ENCODE peak calls at places on chromosomes 2 and 18, in four cellular contexts. One of them, this sample, is unnamed.

GRCh38 chr18:70322928-70323327 is 34.1 kb downstream of the SOCS6 start:
- DNase-seq in MCF 10A: peak
- DNase-seq in NCI-H774: no peak
- DNase-seq in OCI-LY7: no peak
- DNase-seq in this sample: no peak

GRCh38 chr2:130370490-130370889 is 14.6 kb downstream of the PTPN18 start:
- DNase-seq in MCF 10A: no peak
- DNase-seq in NCI-H774: no peak
- DNase-seq in OCI-LY7: peak
- DNase-seq in this sample: no peak

GRCh38 chr2:162107361-162107901 is 33.4 kb upstream of the DPP4 start:
- DNase-seq in MCF 10A: no peak
- DNase-seq in NCI-H774: no peak
- DNase-seq in OCI-LY7: no peak
- DNase-seq in this sample: no peak

GRCh38 chr2:164145093-164145987 is 409.5 kb upstream of the FIGN start:
- DNase-seq in MCF 10A: peak
- DNase-seq in NCI-H774: no peak
- DNase-seq in OCI-LY7: no peak
- DNase-seq in this sample: no peak

GRCh38 chr2:158723921-158724802 is 71.0 kb upstream of the DAPL1 start:
- DNase-seq in MCF 10A: peak
- DNase-seq in NCI-H774: no peak
- DNase-seq in OCI-LY7: no peak
- DNase-seq in this sample: peak

GRCh38 chr2:48250943-48251342 is 279.0 kb upstream of the STON1 start:
- DNase-seq in MCF 10A: peak
- DNase-seq in NCI-H774: no peak
- DNase-seq in OCI-LY7: no peak
- DNase-seq in this sample: peak

GRCh38 chr2:218997730-218998129 is 4.5 kb upstream of the CRYBA2 start:
- DNase-seq in MCF 10A: no peak
- DNase-seq in NCI-H774: peak
- DNase-seq in OCI-LY7: no peak
- DNase-seq in this sample: no peak

GRCh38 chr2:191228861-191229260 is 16.3 kb upstream of the MYO1B start:
- DNase-seq in MCF 10A: no peak
- DNase-seq in NCI-H774: no peak
- DNase-seq in OCI-LY7: no peak
- DNase-seq in this sample: no peak

GRCh38 chr2:27049422-27050280 is 1.8 kb upstream of the AGBL5 start:
- DNase-seq in MCF 10A: no peak
- DNase-seq in NCI-H774: peak
- DNase-seq in OCI-LY7: peak
- DNase-seq in this sample: no peak

GRCh38 chr2:43225788-43226557 is 433 bp downstream of the ZFP36L2 start:
- DNase-seq in MCF 10A: peak
- DNase-seq in NCI-H774: peak
- DNase-seq in OCI-LY7: peak
- DNase-seq in this sample: peak

GRCh38 chr2:8115966-8116365 is 565.9 kb upstream of the ID2 start:
- DNase-seq in MCF 10A: no peak
- DNase-seq in NCI-H774: no peak
- DNase-seq in OCI-LY7: no peak
- DNase-seq in this sample: no peak

GRCh38 chr2:213187386-213187785 is 36.0 kb upstream of the IKZF2 start:
- DNase-seq in MCF 10A: no peak
- DNase-seq in NCI-H774: no peak
- DNase-seq in OCI-LY7: no peak
- DNase-seq in this sample: no peak

GRCh38 chr2:233350708-233351107 is 3.6 kb upstream of the DGKD start:
- DNase-seq in MCF 10A: peak
- DNase-seq in NCI-H774: no peak
- DNase-seq in OCI-LY7: no peak
- DNase-seq in this sample: peak

GRCh38 chr2:163884416-163884815 is 148.6 kb upstream of the FIGN start:
- DNase-seq in MCF 10A: no peak
- DNase-seq in NCI-H774: no peak
- DNase-seq in OCI-LY7: no peak
- DNase-seq in this sample: peak

GRCh38 chr2:191318729-191319078 is 73.5 kb downstream of the MYO1B start:
- DNase-seq in MCF 10A: peak
- DNase-seq in NCI-H774: no peak
- DNase-seq in OCI-LY7: no peak
- DNase-seq in this sample: peak

GRCh38 chr18:54043484-54044256 is 180.8 kb downstream of the MBD2 start:
- DNase-seq in MCF 10A: peak
- DNase-seq in NCI-H774: no peak
- DNase-seq in OCI-LY7: no peak
- DNase-seq in this sample: no peak

GRCh38 chr2:42848270-42848669 is 55.9 kb upstream of the HAAO start:
- DNase-seq in MCF 10A: peak
- DNase-seq in NCI-H774: no peak
- DNase-seq in OCI-LY7: no peak
- DNase-seq in this sample: no peak

GRCh38 chr18:74182335-74182734 is 34.0 kb downstream of the TIMM21 start:
- DNase-seq in MCF 10A: no peak
- DNase-seq in NCI-H774: no peak
- DNase-seq in OCI-LY7: no peak
- DNase-seq in this sample: no peak

GRCh38 chr2:195734395-195734794 is 77.4 kb downstream of the SLC39A10 start:
- DNase-seq in MCF 10A: no peak
- DNase-seq in NCI-H774: no peak
- DNase-seq in OCI-LY7: no peak
- DNase-seq in this sample: no peak

GRCh38 chr18:23538870-23539269 is 35.6 kb downstream of the RMC1 start:
- DNase-seq in MCF 10A: no peak
- DNase-seq in NCI-H774: no peak
- DNase-seq in OCI-LY7: no peak
- DNase-seq in this sample: no peak

GRCh38 chr2:216879727-216880508 is 20.1 kb upstream of the TNP1 start:
- DNase-seq in MCF 10A: no peak
- DNase-seq in NCI-H774: no peak
- DNase-seq in OCI-LY7: no peak
- DNase-seq in this sample: no peak

GRCh38 chr2:105769504-105769903 is 24.8 kb downstream of the NCK2 start:
- DNase-seq in MCF 10A: no peak
- DNase-seq in NCI-H774: no peak
- DNase-seq in OCI-LY7: no peak
- DNase-seq in this sample: no peak

GRCh38 chr2:9752441-9753275 is 90.6 kb upstream of the TAF1B start:
- DNase-seq in MCF 10A: peak
- DNase-seq in NCI-H774: no peak
- DNase-seq in OCI-LY7: no peak
- DNase-seq in this sample: peak

GRCh38 chr2:34828481-34828880 is 1229.4 kb upstream of the FAM98A start:
- DNase-seq in MCF 10A: no peak
- DNase-seq in NCI-H774: no peak
- DNase-seq in OCI-LY7: no peak
- DNase-seq in this sample: no peak

GRCh38 chr18:79405019-79405780 is 9.5 kb downstream of the NFATC1 start:
- DNase-seq in MCF 10A: no peak
- DNase-seq in NCI-H774: no peak
- DNase-seq in OCI-LY7: no peak
- DNase-seq in this sample: no peak

GRCh38 chr2:96251721-96252292 is 14.0 kb downstream of the TMEM127 start:
- DNase-seq in MCF 10A: peak
- DNase-seq in NCI-H774: no peak
- DNase-seq in OCI-LY7: no peak
- DNase-seq in this sample: peak

GRCh38 chr2:146987996-146988395 is 856.8 kb upstream of the ACVR2A start:
- DNase-seq in MCF 10A: no peak
- DNase-seq in NCI-H774: no peak
- DNase-seq in OCI-LY7: no peak
- DNase-seq in this sample: no peak

GRCh38 chr2:144163592-144163991 is 356.3 kb downstream of the ZEB2 start:
- DNase-seq in MCF 10A: no peak
- DNase-seq in NCI-H774: no peak
- DNase-seq in OCI-LY7: no peak
- DNase-seq in this sample: no peak

GRCh38 chr2:158207354-158207753 is 105.7 kb downstream of the UPP2 start:
- DNase-seq in MCF 10A: no peak
- DNase-seq in NCI-H774: no peak
- DNase-seq in OCI-LY7: no peak
- DNase-seq in this sample: no peak

GRCh38 chr2:8004250-8004681 is 677.6 kb upstream of the ID2 start:
- DNase-seq in MCF 10A: peak
- DNase-seq in NCI-H774: no peak
- DNase-seq in OCI-LY7: peak
- DNase-seq in this sample: peak

GRCh38 chr2:106542730-106543359 is 55.7 kb downstream of the CD8B2 start:
- DNase-seq in MCF 10A: peak
- DNase-seq in NCI-H774: peak
- DNase-seq in OCI-LY7: peak
- DNase-seq in this sample: peak

GRCh38 chr2:11861044-11861443 is 114.6 kb downstream of the LPIN1 start:
- DNase-seq in MCF 10A: no peak
- DNase-seq in NCI-H774: no peak
- DNase-seq in OCI-LY7: no peak
- DNase-seq in this sample: no peak

GRCh38 chr2:2560374-2561015 is 229.4 kb upstream of the MYT1L start:
- DNase-seq in MCF 10A: no peak
- DNase-seq in NCI-H774: no peak
- DNase-seq in OCI-LY7: no peak
- DNase-seq in this sample: no peak

GRCh38 chr2:207161724-207162123 is 4.0 kb downstream of the KLF7 start:
- DNase-seq in MCF 10A: peak
- DNase-seq in NCI-H774: no peak
- DNase-seq in OCI-LY7: no peak
- DNase-seq in this sample: no peak

GRCh38 chr2:128591022-128591840 is 272.6 kb upstream of the HS6ST1 start:
- DNase-seq in MCF 10A: no peak
- DNase-seq in NCI-H774: no peak
- DNase-seq in OCI-LY7: no peak
- DNase-seq in this sample: no peak

GRCh38 chr2:139721454-139721995 is 941.3 kb upstream of the NXPH2 start:
- DNase-seq in MCF 10A: no peak
- DNase-seq in NCI-H774: no peak
- DNase-seq in OCI-LY7: no peak
- DNase-seq in this sample: no peak

GRCh38 chr2:108548221-108549003 is 14.1 kb downstream of the LIMS1 start:
- DNase-seq in MCF 10A: no peak
- DNase-seq in NCI-H774: no peak
- DNase-seq in OCI-LY7: no peak
- DNase-seq in this sample: no peak

GRCh38 chr2:62452701-62453449 is 53.1 kb downstream of the TMEM17 start:
- DNase-seq in MCF 10A: peak
- DNase-seq in NCI-H774: no peak
- DNase-seq in OCI-LY7: no peak
- DNase-seq in this sample: no peak

GRCh38 chr2:237916296-237916695 is 50.5 kb upstream of the UBE2F start:
- DNase-seq in MCF 10A: no peak
- DNase-seq in NCI-H774: no peak
- DNase-seq in OCI-LY7: no peak
- DNase-seq in this sample: no peak